ENCODE peak calls at places on chromosomes 3 and 15, in seven cellular contexts. X is mucosa of descending colon, U is fibroblast of the aortic adventitia, P is Peyer's patch, G is endothelial cell of umbilical vein, Y is GM13976, A is progenitor cell of endocrine pancreas. Q is an unnamed sample.
A peak's percentile ranks its signal among the peaks of the same experiment; 100 is the strongest.

GRCh38 chr3:143167956-143168355 is 48.4 kb downstream of the CHST2 start:
- DNase-seq in X (no peak), U (peak; percentile 51), P (no peak), G (no peak), Y (no peak), A (no peak), Q (no peak)

GRCh38 chr3:40557558-40558161 is 32.9 kb downstream of the ZNF621 start:
- DNase-seq in X (no peak), U (no peak), P (no peak), G (no peak), Y (peak; percentile 16), A (no peak), Q (peak; percentile 12)

GRCh38 chr15:72289597-72290325 is 17.4 kb upstream of the PARP6 start:
- DNase-seq in X (no peak), U (no peak), P (peak; percentile 10), G (no peak), Y (no peak), A (no peak), Q (no peak)

GRCh38 chr3:189286188-189286587 is 114.4 kb downstream of the TPRG1 start:
- DNase-seq in X (no peak), U (no peak), P (no peak), G (no peak), Y (no peak), A (no peak), Q (no peak)

GRCh38 chr15:92580933-92581445 is 74.6 kb downstream of the FAM174B start:
- DNase-seq in X (no peak), U (no peak), P (peak; percentile 30), G (no peak), Y (no peak), A (no peak), Q (no peak)

GRCh38 chr3:9793161-9793781 is 389 bp downstream of the ARPC4 start:
- DNase-seq in X (no peak), U (peak; percentile 52), P (peak; percentile 67), G (peak; percentile 56), Y (no peak), A (no peak), Q (no peak)

GRCh38 chr3:157406376-157406775 is 30.3 kb upstream of the PTX3 start:
- DNase-seq in X (no peak), U (no peak), P (no peak), G (peak; percentile 39), Y (no peak), A (no peak), Q (no peak)

GRCh38 chr3:171812811-171813210 is 2.5 kb upstream of the PLD1 start:
- DNase-seq in X (no peak), U (peak; percentile 76), P (no peak), G (no peak), Y (no peak), A (no peak), Q (no peak)

GRCh38 chr15:83775738-83776137 is 121.8 kb downstream of the ADAMTSL3 start:
- DNase-seq in X (no peak), U (no peak), P (no peak), G (no peak), Y (no peak), A (no peak), Q (no peak)
- TF ChIP-seq CTCF in X (no peak), U (no peak), P (no peak), G (no peak), Y (no peak), A (no peak), Q (no peak)

DNA sequence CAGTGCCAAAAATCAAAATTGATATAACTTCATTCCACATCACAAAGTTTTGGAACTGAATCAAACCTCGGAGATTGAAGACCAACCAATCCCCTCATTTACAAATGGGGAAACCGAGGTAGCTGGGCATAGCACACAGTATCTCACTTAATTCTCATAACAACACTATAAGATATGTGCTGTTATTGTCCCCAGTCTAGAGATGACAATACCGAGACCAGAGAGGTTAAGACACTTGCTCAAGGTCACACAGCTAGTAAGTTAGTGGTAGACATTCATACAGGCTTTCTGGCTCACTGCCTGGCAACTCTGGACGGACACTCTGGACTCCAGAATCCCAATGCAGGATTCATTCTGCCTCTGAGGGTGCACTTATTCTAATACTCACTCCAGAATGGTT is 128.6 kb upstream of the IGF1R start:
- DNase-seq in X (no peak), U (no peak), P (no peak), G (no peak), Y (no peak), A (no peak), Q (no peak)
- TF ChIP-seq CTCF in X (no peak), U (no peak), P (no peak), G (no peak), Y (no peak), A (no peak), Q (no peak)

DNA sequence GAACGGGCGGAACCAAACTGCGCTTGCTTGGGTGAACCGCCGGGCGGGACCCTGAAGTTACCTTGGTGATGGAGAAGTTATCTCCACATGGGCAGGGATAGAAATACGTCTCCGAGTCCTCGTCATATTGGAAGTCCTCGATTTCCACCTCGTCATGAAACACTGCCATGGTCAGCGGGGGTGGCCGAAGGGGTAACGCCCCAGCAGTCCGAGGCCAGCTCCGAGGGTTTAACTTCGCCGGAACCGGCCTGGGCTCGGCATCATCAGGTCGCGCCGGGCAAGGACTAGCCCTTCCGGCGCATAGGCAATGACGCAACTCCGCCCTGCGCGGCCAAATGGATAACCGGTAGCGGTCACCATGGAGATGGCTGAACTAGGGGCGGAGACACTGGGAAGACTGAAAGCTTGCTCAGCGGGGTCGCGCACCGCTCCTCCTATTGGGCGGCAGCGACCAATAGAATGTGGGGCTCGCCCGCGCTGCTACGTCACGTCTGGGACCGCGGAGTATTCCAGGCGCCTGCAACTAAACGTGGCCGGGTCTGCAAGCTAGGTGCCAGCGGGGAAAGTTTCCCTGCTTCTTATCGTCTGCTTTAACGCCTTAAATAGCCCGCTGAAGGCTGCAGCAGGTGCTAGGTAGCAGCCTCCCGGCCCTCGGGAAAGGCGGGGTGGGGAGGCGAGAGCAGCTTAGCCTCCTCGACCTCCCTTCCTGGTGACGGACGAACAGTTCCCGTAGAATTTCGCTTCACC is at the start of the genes DPH3 and OXNAD1:
- DNase-seq in X (peak; percentile 100), U (peak; percentile 100), P (peak; percentile 100), G (peak; percentile 99), Y (peak; percentile 96), A (peak; percentile 99), Q (peak; percentile 98)
- TF ChIP-seq CTCF in X (no peak), U (no peak), P (peak; percentile 53), G (no peak), Y (no peak), A (no peak), Q (no peak)

GRCh38 chr3:38133557-38134405 is 3.1 kb downstream of the ACAA1 start:
- DNase-seq in X (no peak), U (no peak), P (peak; percentile 63), G (no peak), Y (no peak), A (no peak), Q (no peak)

GRCh38 chr3:38130219-38130618 is 6.7 kb downstream of the ACAA1 start:
- DNase-seq in X (no peak), U (no peak), P (no peak), G (no peak), Y (no peak), A (no peak), Q (no peak)

GRCh38 chr3:38133209-38133556 is 3.7 kb downstream of the ACAA1 start:
- DNase-seq in X (no peak), U (no peak), P (peak; percentile 44), G (no peak), Y (no peak), A (no peak), Q (no peak)

GRCh38 chr3:38130631-38131065 is 6.3 kb downstream of the ACAA1 start:
- DNase-seq in X (no peak), U (no peak), P (peak; percentile 86), G (no peak), Y (no peak), A (no peak), Q (no peak)

GRCh38 chr3:38131621-38132369 is 5.1 kb downstream of the ACAA1 start:
- DNase-seq in X (peak; percentile 53), U (peak; percentile 42), P (peak; percentile 51), G (peak; percentile 51), Y (peak; percentile 52), A (no peak), Q (no peak)
- TF ChIP-seq CTCF in X (no peak), U (peak; percentile 65), P (no peak), G (peak; percentile 73), Y (peak; percentile 40), A (peak; percentile 53), Q (peak; percentile 43)

Q was measured in GM10248.